ENCODE peak calls at places on chromosomes 16 and 17, in ten cellular contexts. T, K, Y, Z, A, Q, V, E, D and B are unnamed samples.

GRCh38 chr17:56598471-56598870 is 5.0 kb downstream of the NOG start:
- DNase-seq in E (no peak), T (no peak), A (no peak), V (no peak), D (no peak), Y (no peak), Z (no peak), K (no peak), Q (no peak), B (no peak)

GRCh38 chr17:59753522-59754467 is 46.3 kb downstream of the VMP1 start:
- DNase-seq in E (peak; percentile 43), D (peak; percentile 88), Z (peak; percentile 95), T (no peak), A (peak; percentile 74), K (peak; percentile 91), Q (no peak), Y (peak; percentile 94), V (no peak), B (peak; percentile 95)

GRCh38 chr16:76265434-76266045 is 11.7 kb upstream of the CNTNAP4 start:
- DNase-seq in Z (peak; percentile 30), T (no peak), K (peak; percentile 11), E (no peak), D (peak; percentile 31), V (no peak), Y (peak; percentile 27), A (no peak), Q (no peak), B (peak; percentile 52)

GRCh38 chr16:31869511-31870201 is 4.0 kb upstream of the ZNF267 start:
- DNase-seq in K (peak; percentile 91), Q (no peak), T (no peak), V (no peak), A (peak; percentile 89), Z (peak; percentile 56), D (no peak), Y (no peak), E (peak; percentile 53), B (peak; percentile 89)

GRCh38 chr17:27586203-27586701 is 44.7 kb upstream of the LGALS9 start:
- DNase-seq in Q (no peak), Y (peak; percentile 49), T (no peak), E (no peak), V (no peak), A (peak; percentile 85), Z (no peak), D (no peak), K (no peak), B (peak; percentile 57)

GRCh38 chr16:65254144-65254543 is 132.3 kb upstream of the CDH11 start:
- DNase-seq in E (no peak), Q (no peak), A (no peak), T (no peak), Z (no peak), D (no peak), Y (no peak), V (no peak), K (no peak), B (no peak)

GRCh38 chr17:39744836-39745215 is 7.1 kb downstream of the GRB7 start:
- DNase-seq in V (no peak), E (no peak), Y (no peak), K (no peak), Q (peak; percentile 33), T (no peak), D (no peak), A (no peak), Z (no peak), B (no peak)

GRCh38 chr17:12365805-12366204 is 299.9 kb upstream of the MYOCD start:
- DNase-seq in V (no peak), Q (no peak), D (no peak), T (no peak), A (no peak), K (no peak), Z (peak; percentile 20), E (peak; percentile 35), Y (peak; percentile 47), B (no peak)

GRCh38 chr16:15572329-15573001 is 70.5 kb downstream of the MARF1 start:
- DNase-seq in D (peak; percentile 83), A (no peak), Z (peak; percentile 89), Y (no peak), K (peak; percentile 44), Q (no peak), V (no peak), E (no peak), T (no peak), B (peak; percentile 66)

DNA sequence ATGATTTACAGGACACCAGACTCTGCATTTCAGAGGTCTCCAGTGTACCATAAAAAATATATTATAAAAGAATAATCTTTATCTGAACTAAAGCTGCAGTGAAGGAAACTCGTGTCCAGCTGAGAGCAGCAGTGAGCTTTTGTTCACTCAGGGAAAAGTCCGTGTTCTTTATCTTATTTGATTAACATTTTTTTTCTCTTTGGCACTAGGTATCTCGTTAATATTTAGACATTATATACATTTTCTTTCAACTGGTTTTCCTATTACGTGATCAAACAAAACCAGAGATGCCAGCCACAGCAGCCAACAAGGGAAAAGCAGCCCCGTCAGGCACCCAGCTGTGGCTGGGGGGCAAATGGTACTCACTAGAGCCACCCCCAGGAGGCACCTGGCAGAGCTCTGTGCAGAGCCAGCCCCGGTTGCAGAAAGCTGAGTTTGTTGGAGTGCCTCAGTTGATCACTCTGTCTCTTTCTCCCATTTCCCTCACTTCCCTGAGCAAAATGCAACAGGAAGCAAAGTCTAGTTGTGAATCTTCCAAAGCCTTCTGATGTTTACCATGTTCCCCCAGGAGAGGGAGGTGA is 1.1 kb upstream of the HS3ST4 start:
- DNase-seq in Y (no peak), K (no peak), D (no peak), E (no peak), Q (no peak), Z (no peak), T (no peak), A (no peak), V (peak; percentile 41), B (no peak)
- TF ChIP-seq CTCF in Y (no peak), K (no peak), D (no peak), E (no peak), Q (no peak), Z (no peak), T (no peak), A (no peak), V (no peak), B (no peak)

DNA sequence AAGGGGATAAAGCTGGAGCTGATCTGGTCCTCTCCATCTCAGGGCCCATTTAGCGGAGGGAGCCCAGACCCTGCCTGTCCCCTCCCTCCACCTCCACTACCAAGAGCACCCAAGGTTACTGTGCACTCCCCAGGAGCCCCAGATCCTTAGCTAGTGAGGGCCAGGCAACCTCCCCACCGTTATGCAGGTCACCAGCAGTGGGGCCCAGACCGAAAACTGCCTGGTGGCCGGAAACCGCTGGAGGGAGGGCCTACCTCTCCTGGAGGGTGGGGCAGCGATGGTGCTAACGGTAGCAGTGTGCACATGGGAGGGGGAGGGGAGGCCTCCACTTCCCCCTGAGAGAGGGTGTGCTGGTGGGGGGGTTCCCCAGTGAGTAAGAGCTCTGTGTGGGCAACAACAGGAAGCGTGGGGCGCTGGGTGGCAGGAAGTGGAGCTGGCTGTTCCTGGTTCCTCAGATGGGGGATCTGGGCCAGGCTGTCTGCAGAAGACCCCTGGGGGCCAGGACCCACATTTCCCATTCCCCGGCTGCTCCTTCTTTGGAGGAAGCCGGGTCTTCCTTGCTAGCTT is 4.4 kb downstream of the FMNL1 start:
- DNase-seq in Q (no peak), V (peak; percentile 80), A (no peak), E (peak; percentile 71), T (no peak), Y (peak; percentile 40), Z (no peak), D (no peak), K (peak; percentile 39), B (no peak)
- H3K4me3 ChIP-seq in Q (no peak overlapping the region), V (peak overlapping the region; percentile 79), A (no peak overlapping the region), E (no peak overlapping the region), T (no peak overlapping the region), Y (no peak overlapping the region), Z (no peak overlapping the region), D (peak overlapping the region; percentile 59), K (no peak overlapping the region), B (no peak overlapping the region)

DNA sequence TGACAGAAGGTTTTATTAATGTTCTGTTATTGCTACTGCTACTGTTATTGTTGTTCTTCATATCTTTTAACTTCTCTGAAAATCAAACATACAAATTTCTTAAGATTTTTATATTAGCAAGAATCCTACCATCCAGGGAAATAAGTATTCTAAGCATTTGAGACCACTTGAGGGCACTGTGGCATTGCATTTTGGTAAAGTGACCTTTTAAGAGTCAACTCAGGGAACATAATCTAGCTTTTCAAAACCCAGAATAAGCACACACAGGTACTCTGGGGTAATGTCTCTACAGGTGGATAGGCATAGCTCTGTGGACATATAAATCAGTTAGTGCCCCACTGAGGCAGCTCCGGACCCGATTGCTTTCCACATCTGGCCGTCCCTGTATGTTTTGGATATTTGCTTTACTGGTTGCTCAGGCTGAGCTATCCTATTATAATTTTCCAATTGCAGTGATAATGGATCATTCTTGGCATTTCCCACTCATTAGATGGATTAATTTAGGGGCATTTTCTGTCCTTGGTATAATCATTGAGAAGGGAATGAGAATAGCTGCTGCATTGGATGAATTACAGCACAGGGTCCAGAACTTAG is 1425.1 kb upstream of the CDH8 start:
- DNase-seq in Y (peak; percentile 38), Q (no peak), E (no peak), T (peak; percentile 12), K (peak; percentile 42), A (peak; percentile 44), Z (peak; percentile 72), D (peak; percentile 25), V (no peak), B (peak; percentile 81)
- TF ChIP-seq CTCF in Y (peak; percentile 40), Q (no peak), E (peak; percentile 47), T (no peak), K (peak; percentile 28), A (peak; percentile 35), Z (peak; percentile 21), D (peak; percentile 55), V (peak; percentile 23), B (peak; percentile 57)

GRCh38 chr16:69563605-69564580 is 1.9 kb upstream of the NFAT5 start:
- DNase-seq in V (no peak), Q (no peak), Z (peak; percentile 17), A (peak; percentile 10), D (peak; percentile 49), K (peak; percentile 84), E (no peak), Y (peak; percentile 46), T (no peak), B (peak; percentile 17)
- H3K4me3 ChIP-seq in V (peak overlapping the region; percentile 89), Q (peak overlapping the region; percentile 89), Z (no peak overlapping the region), A (no peak overlapping the region), D (peak overlapping the region; percentile 98), K (peak overlapping the region; percentile 89), E (no peak overlapping the region), Y (peak overlapping the region; percentile 79), T (no peak overlapping the region), B (no peak overlapping the region)

GRCh38 chr17:58313815-58314705 is 14.5 kb downstream of the TSPOAP1 start:
- DNase-seq in Q (no peak), Z (no peak), D (no peak), K (no peak), A (no peak), T (no peak), E (no peak), Y (no peak), V (peak; percentile 14), B (no peak)
- TF ChIP-seq CTCF in Q (no peak), Z (no peak), D (no peak), K (no peak), A (no peak), T (no peak), E (no peak), Y (no peak), V (no peak), B (no peak)

GRCh38 chr16:73049051-73049910 is 1.4 kb upstream of the ZFHX3 start:
- DNase-seq in Y (no peak), D (no peak), Q (no peak), E (no peak), Z (no peak), T (no peak), A (no peak), V (no peak), K (no peak), B (no peak)
- H3K4me3 ChIP-seq in Y (peak overlapping the region; percentile 72), D (peak overlapping the region; percentile 93), Q (peak overlapping the region; percentile 86), E (no peak overlapping the region), Z (no peak overlapping the region), T (no peak overlapping the region), A (peak overlapping the region; percentile 69), V (peak overlapping the region; percentile 77), K (no peak overlapping the region), B (no peak overlapping the region)